ENCODE peak calls at places on chromosomes 6 and 20, in seven cellular contexts. One of them, this sample, is unnamed.
A peak's percentile ranks its signal among the peaks of the same experiment; 100 is the strongest.

GRCh38 chr20:22567944-22568871 is 16.2 kb downstream of the FOXA2 start:
- DNase-seq in H9: peak; percentile 69
- DNase-seq in IMR-90: no peak
- DNase-seq in neuronal stem cell: no peak
- DNase-seq in mesenchymal stem cell: no peak
- DNase-seq in H1: peak; percentile 66
- DNase-seq in trophoblast cell: no peak
- DNase-seq in this sample: peak; percentile 41

GRCh38 chr20:15011631-15012030 is 674.2 kb upstream of the FLRT3 start:
- DNase-seq in H9: no peak
- DNase-seq in IMR-90: no peak
- DNase-seq in neuronal stem cell: no peak
- DNase-seq in mesenchymal stem cell: no peak
- DNase-seq in H1: no peak
- DNase-seq in trophoblast cell: no peak
- DNase-seq in this sample: no peak

GRCh38 chr20:47985092-47985850 is 200.0 kb upstream of the SULF2 start:
- DNase-seq in H9: peak; percentile 54
- DNase-seq in IMR-90: peak; percentile 18
- DNase-seq in neuronal stem cell: no peak
- DNase-seq in mesenchymal stem cell: peak; percentile 92
- DNase-seq in H1: no peak
- DNase-seq in trophoblast cell: peak; percentile 78
- DNase-seq in this sample: peak; percentile 64

GRCh38 chr6:105372862-105373182 is 30.1 kb downstream of the PREP start:
- DNase-seq in H9: no peak
- DNase-seq in IMR-90: no peak
- DNase-seq in neuronal stem cell: no peak
- DNase-seq in mesenchymal stem cell: no peak
- DNase-seq in H1: no peak
- DNase-seq in trophoblast cell: no peak
- DNase-seq in this sample: no peak

GRCh38 chr20:58150772-58151171 is 77.7 kb downstream of the ANKRD60 start:
- DNase-seq in H9: peak; percentile 82
- DNase-seq in IMR-90: no peak
- DNase-seq in neuronal stem cell: peak; percentile 36
- DNase-seq in mesenchymal stem cell: no peak
- DNase-seq in H1: peak; percentile 90
- DNase-seq in trophoblast cell: no peak
- DNase-seq in this sample: peak; percentile 75

GRCh38 chr20:53937330-53937729 is 133.1 kb downstream of the BCAS1 start:
- DNase-seq in H9: no peak
- DNase-seq in IMR-90: no peak
- DNase-seq in neuronal stem cell: no peak
- DNase-seq in mesenchymal stem cell: no peak
- DNase-seq in H1: peak; percentile 17
- DNase-seq in trophoblast cell: no peak
- DNase-seq in this sample: no peak

GRCh38 chr20:1907586-1907985 is 12.4 kb downstream of the SIRPA start:
- DNase-seq in H9: no peak
- DNase-seq in IMR-90: peak; percentile 44
- DNase-seq in neuronal stem cell: no peak
- DNase-seq in mesenchymal stem cell: no peak
- DNase-seq in H1: no peak
- DNase-seq in trophoblast cell: no peak
- DNase-seq in this sample: no peak

GRCh38 chr6:73532288-73532687 is 11.5 kb upstream of the EEF1A1 start:
- DNase-seq in H9: no peak
- DNase-seq in IMR-90: peak; percentile 10
- DNase-seq in neuronal stem cell: no peak
- DNase-seq in mesenchymal stem cell: no peak
- DNase-seq in H1: no peak
- DNase-seq in trophoblast cell: no peak
- DNase-seq in this sample: no peak

GRCh38 chr6:10951675-10952282 is 64.9 kb downstream of the SYCP2L start:
- DNase-seq in H9: no peak
- DNase-seq in IMR-90: peak; percentile 94
- DNase-seq in neuronal stem cell: peak; percentile 26
- DNase-seq in mesenchymal stem cell: peak; percentile 93
- DNase-seq in H1: no peak
- DNase-seq in trophoblast cell: peak; percentile 75
- DNase-seq in this sample: peak; percentile 54

GRCh38 chr6:122781716-122782115 is 2.2 kb downstream of the FABP7 start:
- DNase-seq in H9: no peak
- DNase-seq in IMR-90: no peak
- DNase-seq in neuronal stem cell: no peak
- DNase-seq in mesenchymal stem cell: no peak
- DNase-seq in H1: no peak
- DNase-seq in trophoblast cell: no peak
- DNase-seq in this sample: no peak

GRCh38 chr6:122780114-122780513 is 598 bp downstream of the FABP7 start:
- DNase-seq in H9: no peak
- DNase-seq in IMR-90: no peak
- DNase-seq in neuronal stem cell: no peak
- DNase-seq in mesenchymal stem cell: no peak
- DNase-seq in H1: no peak
- DNase-seq in trophoblast cell: no peak
- DNase-seq in this sample: peak; percentile 28

GRCh38 chr6:122778334-122778733 is 1.2 kb upstream of the FABP7 start:
- DNase-seq in H9: peak; percentile 53
- DNase-seq in IMR-90: no peak
- DNase-seq in neuronal stem cell: no peak
- DNase-seq in mesenchymal stem cell: no peak
- DNase-seq in H1: no peak
- DNase-seq in trophoblast cell: no peak
- DNase-seq in this sample: peak; percentile 19

GRCh38 chr6:122779672-122780066 is at the start of gene FABP7:
- DNase-seq in H9: no peak
- DNase-seq in IMR-90: no peak
- DNase-seq in neuronal stem cell: no peak
- DNase-seq in mesenchymal stem cell: no peak
- DNase-seq in H1: no peak
- DNase-seq in trophoblast cell: no peak
- DNase-seq in this sample: no peak

GRCh38 chr6:122778961-122779671 is 400 bp upstream of the FABP7 start:
- DNase-seq in H9: peak; percentile 84
- DNase-seq in IMR-90: no peak
- DNase-seq in neuronal stem cell: peak; percentile 89
- DNase-seq in mesenchymal stem cell: no peak
- DNase-seq in H1: peak; percentile 63
- DNase-seq in trophoblast cell: peak; percentile 50
- DNase-seq in this sample: peak; percentile 86
- H3K4me2 ChIP-seq in H9: peak overlapping the region; percentile 30
- H3K4me2 ChIP-seq in IMR-90: no peak overlapping the region
- H3K4me2 ChIP-seq in neuronal stem cell: peak overlapping the region; percentile 70
- H3K4me2 ChIP-seq in mesenchymal stem cell: no peak overlapping the region
- H3K4me2 ChIP-seq in H1: peak overlapping the region; percentile 63
- H3K4me2 ChIP-seq in trophoblast cell: no peak overlapping the region
- H3K4me2 ChIP-seq in this sample: peak overlapping the region; percentile 20

DNA sequence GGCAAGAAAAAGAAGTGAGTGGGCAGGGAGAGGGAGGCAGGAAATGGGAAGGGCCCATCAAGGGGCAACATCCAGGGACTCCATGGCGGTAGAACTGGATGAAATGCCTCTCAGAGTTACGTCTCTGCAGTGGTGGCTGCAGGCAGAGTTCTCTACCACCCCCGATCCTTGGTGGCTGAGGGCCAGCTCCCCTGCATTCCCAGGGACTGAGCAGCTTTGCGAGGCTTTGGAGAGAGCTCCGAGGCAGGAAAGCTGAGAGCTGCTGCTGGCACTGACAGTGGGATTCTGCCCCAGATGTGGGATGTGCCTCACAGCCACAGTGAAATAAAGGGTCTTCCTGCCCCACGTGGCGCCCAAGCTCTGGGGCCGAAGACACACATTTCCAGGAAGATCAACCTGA is 236.6 kb downstream of the SLC24A3 start:
- DNase-seq in H9: no peak
- DNase-seq in IMR-90: no peak
- DNase-seq in neuronal stem cell: no peak
- DNase-seq in mesenchymal stem cell: no peak
- DNase-seq in H1: no peak
- DNase-seq in trophoblast cell: no peak
- DNase-seq in this sample: no peak
- H3K23ac ChIP-seq in H9: no peak overlapping the region
- H3K23ac ChIP-seq in IMR-90: no peak overlapping the region
- H3K23ac ChIP-seq in neuronal stem cell: no peak overlapping the region
- H3K23ac ChIP-seq in mesenchymal stem cell: no peak overlapping the region
- H3K23ac ChIP-seq in H1: no peak overlapping the region
- H3K23ac ChIP-seq in trophoblast cell: no peak overlapping the region
- H3K23ac ChIP-seq in this sample: no peak overlapping the region

GRCh38 chr20:32350421-32350820 is 7.7 kb upstream of the ASXL1 start:
- DNase-seq in H9: no peak
- DNase-seq in IMR-90: no peak
- DNase-seq in neuronal stem cell: no peak
- DNase-seq in mesenchymal stem cell: no peak
- DNase-seq in H1: no peak
- DNase-seq in trophoblast cell: no peak
- DNase-seq in this sample: no peak
- H3K4me2 ChIP-seq in H9: no peak overlapping the region
- H3K4me2 ChIP-seq in IMR-90: no peak overlapping the region
- H3K4me2 ChIP-seq in neuronal stem cell: no peak overlapping the region
- H3K4me2 ChIP-seq in mesenchymal stem cell: no peak overlapping the region
- H3K4me2 ChIP-seq in H1: no peak overlapping the region
- H3K4me2 ChIP-seq in trophoblast cell: no peak overlapping the region
- H3K4me2 ChIP-seq in this sample: no peak overlapping the region

GRCh38 chr6:121297699-121298098 is 36.6 kb downstream of the TBC1D32 start:
- DNase-seq in H9: no peak
- DNase-seq in IMR-90: peak; percentile 48
- DNase-seq in neuronal stem cell: no peak
- DNase-seq in mesenchymal stem cell: peak; percentile 40
- DNase-seq in H1: no peak
- DNase-seq in trophoblast cell: no peak
- DNase-seq in this sample: no peak

GRCh38 chr6:121305957-121306607 is 28.2 kb downstream of the TBC1D32 start:
- DNase-seq in H9: no peak
- DNase-seq in IMR-90: peak; percentile 25
- DNase-seq in neuronal stem cell: peak; percentile 12
- DNase-seq in mesenchymal stem cell: peak; percentile 60
- DNase-seq in H1: no peak
- DNase-seq in trophoblast cell: peak; percentile 65
- DNase-seq in this sample: peak; percentile 59

DNA sequence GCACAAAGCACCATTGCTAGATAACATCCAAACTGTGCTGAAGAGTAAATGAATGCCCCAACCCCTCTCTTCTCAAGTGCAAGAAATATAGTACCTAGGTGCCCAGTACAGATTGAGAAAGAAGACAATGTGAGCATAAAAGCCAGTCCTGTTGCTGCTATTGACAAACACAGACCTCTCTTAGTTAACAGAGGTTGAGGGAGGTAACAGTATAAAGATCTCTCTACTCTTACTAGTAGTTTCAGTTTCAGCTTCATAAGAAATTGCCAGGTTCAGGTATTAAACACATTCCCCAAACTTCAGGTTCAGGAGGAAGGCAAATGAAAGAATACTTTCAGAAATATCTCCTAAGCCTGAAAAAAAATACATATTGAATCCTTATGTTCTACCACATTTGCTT is 31.4 kb downstream of the TBC1D32 start:
- DNase-seq in H9: no peak
- DNase-seq in IMR-90: no peak
- DNase-seq in neuronal stem cell: no peak
- DNase-seq in mesenchymal stem cell: no peak
- DNase-seq in H1: no peak
- DNase-seq in trophoblast cell: no peak
- DNase-seq in this sample: no peak
- H3K23ac ChIP-seq in H9: no peak overlapping the region
- H3K23ac ChIP-seq in IMR-90: no peak overlapping the region
- H3K23ac ChIP-seq in neuronal stem cell: no peak overlapping the region
- H3K23ac ChIP-seq in mesenchymal stem cell: no peak overlapping the region
- H3K23ac ChIP-seq in H1: no peak overlapping the region
- H3K23ac ChIP-seq in trophoblast cell: no peak overlapping the region
- H3K23ac ChIP-seq in this sample: no peak overlapping the region

GRCh38 chr6:150894935-150895686 is 29.6 kb downstream of the MTHFD1L start:
- DNase-seq in H9: no peak
- DNase-seq in IMR-90: peak; percentile 62
- DNase-seq in neuronal stem cell: no peak
- DNase-seq in mesenchymal stem cell: peak; percentile 39
- DNase-seq in H1: no peak
- DNase-seq in trophoblast cell: no peak
- DNase-seq in this sample: no peak
- H3K4me2 ChIP-seq in H9: no peak overlapping the region
- H3K4me2 ChIP-seq in IMR-90: peak overlapping the region; percentile 8
- H3K4me2 ChIP-seq in neuronal stem cell: no peak overlapping the region
- H3K4me2 ChIP-seq in mesenchymal stem cell: peak overlapping the region; percentile 55
- H3K4me2 ChIP-seq in H1: no peak overlapping the region
- H3K4me2 ChIP-seq in trophoblast cell: no peak overlapping the region
- H3K4me2 ChIP-seq in this sample: no peak overlapping the region

GRCh38 chr6:157248264-157248663 is 75.1 kb downstream of the TMEM242 start:
- DNase-seq in H9: no peak
- DNase-seq in IMR-90: no peak
- DNase-seq in neuronal stem cell: no peak
- DNase-seq in mesenchymal stem cell: no peak
- DNase-seq in H1: no peak
- DNase-seq in trophoblast cell: no peak
- DNase-seq in this sample: no peak

GRCh38 chr6:157244780-157245179 is 78.5 kb downstream of the TMEM242 start:
- DNase-seq in H9: no peak
- DNase-seq in IMR-90: no peak
- DNase-seq in neuronal stem cell: no peak
- DNase-seq in mesenchymal stem cell: no peak
- DNase-seq in H1: no peak
- DNase-seq in trophoblast cell: no peak
- DNase-seq in this sample: no peak

GRCh38 chr6:157246048-157246630 is 77.2 kb downstream of the TMEM242 start:
- DNase-seq in H9: no peak
- DNase-seq in IMR-90: no peak
- DNase-seq in neuronal stem cell: no peak
- DNase-seq in mesenchymal stem cell: no peak
- DNase-seq in H1: no peak
- DNase-seq in trophoblast cell: no peak
- DNase-seq in this sample: no peak

GRCh38 chr6:157245486-157245885 is 77.8 kb downstream of the TMEM242 start:
- DNase-seq in H9: no peak
- DNase-seq in IMR-90: no peak
- DNase-seq in neuronal stem cell: no peak
- DNase-seq in mesenchymal stem cell: no peak
- DNase-seq in H1: no peak
- DNase-seq in trophoblast cell: no peak
- DNase-seq in this sample: no peak

DNA sequence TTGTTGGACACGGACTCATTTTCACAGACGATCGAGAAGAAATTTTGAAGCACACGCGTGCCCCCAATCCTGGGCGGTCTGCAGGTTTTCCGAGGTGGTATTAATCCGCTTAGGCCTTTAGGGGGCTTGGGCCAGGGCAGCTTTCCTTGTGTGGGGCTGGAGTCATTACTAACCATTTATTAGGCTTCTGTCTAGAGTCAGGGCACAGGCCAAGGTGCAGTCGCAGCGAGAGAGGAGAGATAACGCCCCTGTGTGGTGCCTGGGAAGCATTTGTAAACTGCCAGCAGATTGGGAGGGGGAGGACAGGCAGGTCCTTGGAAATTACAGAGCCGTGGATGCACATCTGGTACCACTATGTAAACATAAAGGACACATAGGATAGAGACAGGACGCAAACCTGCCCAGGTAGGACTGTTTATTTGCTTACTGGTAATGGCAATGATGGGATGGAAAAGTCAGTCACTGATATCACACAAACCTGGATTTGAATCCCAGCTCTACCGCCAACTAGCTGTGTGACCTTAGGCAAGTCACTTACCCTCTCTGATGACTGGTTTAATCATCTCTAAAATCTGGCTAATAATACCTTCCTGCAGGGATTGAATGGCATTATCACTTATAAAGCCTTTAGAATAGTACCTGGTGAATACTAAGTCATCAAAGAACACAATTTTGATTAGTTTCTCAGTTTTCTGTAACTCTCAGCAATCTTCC is 76.4 kb downstream of the TMEM242 start:
- DNase-seq in H9: no peak
- DNase-seq in IMR-90: no peak
- DNase-seq in neuronal stem cell: no peak
- DNase-seq in mesenchymal stem cell: no peak
- DNase-seq in H1: no peak
- DNase-seq in trophoblast cell: no peak
- DNase-seq in this sample: no peak
- H3K23ac ChIP-seq in H9: no peak overlapping the region
- H3K23ac ChIP-seq in IMR-90: no peak overlapping the region
- H3K23ac ChIP-seq in neuronal stem cell: no peak overlapping the region
- H3K23ac ChIP-seq in mesenchymal stem cell: no peak overlapping the region
- H3K23ac ChIP-seq in H1: no peak overlapping the region
- H3K23ac ChIP-seq in trophoblast cell: no peak overlapping the region
- H3K23ac ChIP-seq in this sample: no peak overlapping the region